ENCODE peak calls at places on chromosomes 11 and 22, in five cellular contexts. One of them, this sample, is unnamed. For H3K4me1, the result is how much of the 10 kb centered on the place peaks cover.

GRCh38 chr22:33865248-33865647 is 55.0 kb downstream of the LARGE1 start:
- DNase-seq in body of pancreas: no peak
- DNase-seq in heart left ventricle: no peak
- DNase-seq in adrenal gland: no peak
- DNase-seq in ovary: no peak
- DNase-seq in this sample: no peak

GRCh38 chr22:30208631-30209603 is 37.6 kb downstream of the LIF start:
- DNase-seq in body of pancreas: peak
- DNase-seq in heart left ventricle: peak
- DNase-seq in adrenal gland: peak
- DNase-seq in ovary: peak
- DNase-seq in this sample: peak

GRCh38 chr11:131186629-131187075 is 183.8 kb upstream of the NTM start:
- DNase-seq in body of pancreas: no peak
- DNase-seq in heart left ventricle: peak
- DNase-seq in adrenal gland: no peak
- DNase-seq in ovary: no peak
- DNase-seq in this sample: no peak

GRCh38 chr22:37674951-37675929 is at the start of gene LGALS1:
- DNase-seq in body of pancreas: peak
- DNase-seq in heart left ventricle: peak
- DNase-seq in adrenal gland: peak
- DNase-seq in ovary: peak
- DNase-seq in this sample: peak

GRCh38 chr22:48974443-48975251 is 853.0 kb downstream of the BRD1 start:
- DNase-seq in body of pancreas: no peak
- DNase-seq in heart left ventricle: no peak
- DNase-seq in adrenal gland: no peak
- DNase-seq in ovary: no peak
- DNase-seq in this sample: no peak

GRCh38 chr22:20488946-20489345 is 6.6 kb downstream of the KLHL22 start:
- DNase-seq in body of pancreas: no peak
- DNase-seq in heart left ventricle: no peak
- DNase-seq in adrenal gland: no peak
- DNase-seq in ovary: no peak
- DNase-seq in this sample: no peak

GRCh38 chr11:76978818-76979217 is 55.4 kb upstream of the B3GNT6 start:
- DNase-seq in body of pancreas: no peak
- DNase-seq in heart left ventricle: no peak
- DNase-seq in adrenal gland: no peak
- DNase-seq in ovary: no peak
- DNase-seq in this sample: no peak

GRCh38 chr11:85844439-85845051 is 10.6 kb upstream of the CCDC83 start:
- DNase-seq in body of pancreas: peak
- DNase-seq in heart left ventricle: no peak
- DNase-seq in adrenal gland: peak
- DNase-seq in ovary: no peak
- DNase-seq in this sample: no peak

GRCh38 chr11:107623183-107623582 is 32.2 kb downstream of the ELMOD1 start:
- DNase-seq in body of pancreas: no peak
- DNase-seq in heart left ventricle: no peak
- DNase-seq in adrenal gland: peak
- DNase-seq in ovary: no peak
- DNase-seq in this sample: no peak

GRCh38 chr22:24525416-24526037 is 29.4 kb downstream of the GUCD1 start:
- DNase-seq in body of pancreas: peak
- DNase-seq in heart left ventricle: peak
- DNase-seq in adrenal gland: peak
- DNase-seq in ovary: peak
- DNase-seq in this sample: peak

GRCh38 chr11:10400856-10401255 is 54.2 kb upstream of the AMPD3 start:
- DNase-seq in body of pancreas: no peak
- DNase-seq in heart left ventricle: no peak
- DNase-seq in adrenal gland: no peak
- DNase-seq in ovary: no peak
- DNase-seq in this sample: no peak

GRCh38 chr22:23183107-23183698 is 2.9 kb downstream of the BCR start:
- DNase-seq in body of pancreas: peak
- DNase-seq in heart left ventricle: peak
- DNase-seq in adrenal gland: peak
- DNase-seq in ovary: peak
- DNase-seq in this sample: peak

GRCh38 chr11:29518389-29519174 is 498.2 kb downstream of the KCNA4 start:
- DNase-seq in body of pancreas: no peak
- DNase-seq in heart left ventricle: no peak
- DNase-seq in adrenal gland: no peak
- DNase-seq in ovary: no peak
- DNase-seq in this sample: no peak

GRCh38 chr11:61567286-61568061 is 13.4 kb downstream of the SYT7 start:
- DNase-seq in body of pancreas: peak
- DNase-seq in heart left ventricle: peak
- DNase-seq in adrenal gland: peak
- DNase-seq in ovary: peak
- DNase-seq in this sample: peak

GRCh38 chr22:24875862-24876506 is 70.0 kb downstream of the SGSM1 start:
- DNase-seq in body of pancreas: no peak
- DNase-seq in heart left ventricle: no peak
- DNase-seq in adrenal gland: no peak
- DNase-seq in ovary: no peak
- DNase-seq in this sample: no peak

GRCh38 chr11:65711785-65712632 is at the start of gene KAT5:
- DNase-seq in body of pancreas: peak
- DNase-seq in heart left ventricle: peak
- DNase-seq in adrenal gland: peak
- DNase-seq in ovary: peak
- DNase-seq in this sample: peak

GRCh38 chr11:47355283-47356128 is 3.0 kb upstream of the MYBPC3 start:
- DNase-seq in body of pancreas: peak
- DNase-seq in heart left ventricle: peak
- DNase-seq in adrenal gland: peak
- DNase-seq in ovary: peak
- DNase-seq in this sample: peak

GRCh38 chr11:44608654-44609027 is 43.2 kb downstream of the CD82 start:
- DNase-seq in body of pancreas: no peak
- DNase-seq in heart left ventricle: no peak
- DNase-seq in adrenal gland: no peak
- DNase-seq in ovary: no peak
- DNase-seq in this sample: no peak

GRCh38 chr22:50031189-50032091 is 18.9 kb upstream of the IL17REL start:
- DNase-seq in body of pancreas: no peak
- DNase-seq in heart left ventricle: peak
- DNase-seq in adrenal gland: no peak
- DNase-seq in ovary: no peak
- DNase-seq in this sample: no peak

GRCh38 chr11:77776455-77776854 is 44.1 kb downstream of the RSF1 start:
- DNase-seq in body of pancreas: no peak
- DNase-seq in heart left ventricle: no peak
- DNase-seq in adrenal gland: no peak
- DNase-seq in ovary: no peak
- DNase-seq in this sample: no peak

GRCh38 chr22:29801796-29802195 is 34.6 kb downstream of the UQCR10 start:
- DNase-seq in body of pancreas: no peak
- DNase-seq in heart left ventricle: no peak
- DNase-seq in adrenal gland: no peak
- DNase-seq in ovary: no peak
- DNase-seq in this sample: no peak

DNA sequence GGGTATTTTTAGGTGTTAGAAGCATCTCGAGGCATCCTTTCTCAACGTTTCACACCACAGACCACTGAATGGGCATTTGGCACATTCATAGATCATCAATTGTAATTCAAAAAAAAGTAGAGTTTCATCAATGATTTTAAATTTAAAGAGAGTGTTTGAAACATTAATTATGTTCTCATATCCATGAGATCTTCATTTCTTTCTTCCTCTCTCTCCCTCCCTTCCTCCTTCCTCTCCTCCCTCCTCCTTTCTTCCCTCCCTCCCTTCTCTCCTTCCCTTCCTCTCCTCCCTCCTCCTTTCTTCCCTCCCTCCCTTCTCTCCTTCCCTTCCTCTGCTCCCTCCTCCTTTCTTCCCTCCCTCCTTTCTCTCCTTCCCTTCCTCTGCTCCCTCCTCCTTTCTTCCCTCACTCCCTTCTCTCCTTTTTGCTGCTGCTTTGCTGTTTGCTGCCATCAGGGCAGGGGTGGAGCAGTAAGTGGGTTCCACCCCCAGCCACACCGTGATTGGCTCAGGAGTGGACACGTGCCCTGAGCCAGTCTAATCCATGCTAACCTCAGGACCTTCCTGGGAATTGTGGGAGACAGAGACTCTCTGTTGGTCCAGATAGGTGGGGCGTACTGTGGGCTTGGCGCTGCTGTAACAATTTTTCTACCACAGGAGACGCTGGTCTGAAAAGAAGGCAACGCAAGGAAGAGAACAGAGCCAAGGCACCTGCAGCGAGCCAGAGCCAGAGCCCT is 33.8 kb upstream of the APOBEC3A start:
- DNase-seq in body of pancreas: peak
- DNase-seq in heart left ventricle: peak
- DNase-seq in adrenal gland: peak
- DNase-seq in ovary: peak
- DNase-seq in this sample: peak
- TF ChIP-seq POLR2A in body of pancreas: peak
- TF ChIP-seq POLR2A in heart left ventricle: no peak
- TF ChIP-seq POLR2A in adrenal gland: peak
- TF ChIP-seq POLR2A in ovary: no peak
- TF ChIP-seq POLR2A in this sample: peak

DNA sequence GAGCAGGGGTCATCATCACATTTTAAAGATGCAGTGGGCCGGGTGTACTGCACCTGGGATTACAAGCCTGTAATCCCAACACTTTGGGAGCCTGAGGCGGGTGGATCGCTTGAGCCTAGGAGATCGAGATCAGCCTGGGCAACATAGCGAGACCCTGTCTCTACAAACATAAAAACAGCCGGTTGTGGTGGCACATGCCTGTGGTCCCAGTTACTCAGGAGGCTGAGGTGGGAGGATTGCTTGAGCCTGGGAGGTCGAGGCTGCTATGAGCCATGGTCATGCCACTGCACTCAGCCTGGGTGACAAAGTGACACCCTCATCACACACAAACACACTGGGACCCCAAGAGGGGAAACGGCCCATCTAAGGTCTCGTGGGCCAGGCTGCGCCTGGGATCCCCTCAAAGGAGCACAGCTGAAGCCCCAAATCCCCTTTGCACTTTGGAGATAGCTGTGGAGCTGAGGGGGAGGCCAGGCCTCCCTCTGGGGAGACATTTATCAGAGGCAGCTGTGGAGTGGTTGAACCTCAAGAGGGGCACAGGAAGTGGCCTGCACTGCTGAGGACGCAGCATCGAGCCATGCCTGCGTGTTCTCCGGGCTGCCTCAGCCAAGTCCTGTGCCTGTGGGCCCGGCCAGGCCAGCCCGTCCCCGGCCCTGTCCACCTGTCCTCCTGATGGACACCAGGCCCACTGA is 27.5 kb downstream of the OSBPL5 start:
- DNase-seq in body of pancreas: no peak
- DNase-seq in heart left ventricle: peak
- DNase-seq in adrenal gland: no peak
- DNase-seq in ovary: peak
- DNase-seq in this sample: no peak
- H3K4me3 ChIP-seq in body of pancreas: no peak
- H3K4me3 ChIP-seq in heart left ventricle: no peak
- H3K4me3 ChIP-seq in adrenal gland: no peak
- H3K4me3 ChIP-seq in ovary: no peak
- H3K4me3 ChIP-seq in this sample: no peak

DNA sequence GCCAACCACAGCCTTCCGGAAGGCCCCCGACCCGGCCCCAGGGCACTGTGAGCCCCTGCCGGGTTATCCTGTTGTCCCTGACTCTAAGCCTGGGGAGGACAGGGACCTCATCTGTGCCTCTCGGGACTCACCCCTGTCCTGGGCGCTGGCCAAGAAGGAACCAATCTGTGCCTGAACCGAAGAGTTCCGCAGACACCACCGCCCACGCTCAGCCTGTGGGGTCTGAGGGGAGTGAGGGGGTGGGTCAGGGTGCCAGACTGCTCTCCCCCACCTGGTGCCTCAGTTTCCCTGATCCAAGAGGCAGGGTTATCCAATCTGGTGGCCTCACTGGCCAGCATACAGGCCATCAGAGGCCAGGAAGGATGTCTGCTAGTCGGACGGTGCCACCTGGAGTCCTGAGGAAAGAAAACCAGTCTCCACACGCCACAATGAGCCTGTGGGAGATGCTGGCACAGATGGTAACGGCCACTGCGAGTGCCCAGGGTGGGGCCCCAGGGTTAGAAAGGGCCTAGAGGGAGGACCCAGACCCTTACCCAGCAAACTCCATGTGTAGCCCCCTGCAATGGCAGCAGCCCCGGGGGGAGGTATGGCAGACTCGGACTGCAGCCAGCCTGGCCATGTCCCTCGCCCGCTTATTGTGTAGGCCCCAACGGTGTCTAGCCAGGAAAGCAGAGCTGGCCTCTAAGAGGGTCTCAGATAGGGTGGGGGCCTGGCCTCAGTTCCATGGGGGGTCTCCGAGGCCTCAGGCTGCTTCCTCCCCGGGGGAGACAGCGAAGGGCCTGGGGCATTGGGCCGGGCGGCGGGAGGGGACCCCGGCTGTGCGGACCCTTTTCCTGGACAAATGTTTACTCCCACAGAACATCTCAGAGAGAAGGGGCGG is 827 bp upstream of the TNNT3 start:
- DNase-seq in body of pancreas: no peak
- DNase-seq in heart left ventricle: peak
- DNase-seq in adrenal gland: no peak
- DNase-seq in ovary: peak
- DNase-seq in this sample: no peak
- H3K4me1 ChIP-seq in body of pancreas: under half
- H3K4me1 ChIP-seq in heart left ventricle: under half
- H3K4me1 ChIP-seq in adrenal gland: under half
- H3K4me1 ChIP-seq in ovary: under half
- H3K4me1 ChIP-seq in this sample: under half

GRCh38 chr11:80239217-80239616 is 798.4 kb upstream of the TENM4 start:
- DNase-seq in body of pancreas: no peak
- DNase-seq in heart left ventricle: no peak
- DNase-seq in adrenal gland: peak
- DNase-seq in ovary: peak
- DNase-seq in this sample: no peak
- TF ChIP-seq POLR2A in body of pancreas: no peak
- TF ChIP-seq POLR2A in heart left ventricle: no peak
- TF ChIP-seq POLR2A in adrenal gland: no peak
- TF ChIP-seq POLR2A in ovary: no peak
- TF ChIP-seq POLR2A in this sample: no peak

GRCh38 chr11:69818243-69819108 is 740 bp downstream of the FGF3 start:
- DNase-seq in body of pancreas: no peak
- DNase-seq in heart left ventricle: no peak
- DNase-seq in adrenal gland: no peak
- DNase-seq in ovary: no peak
- DNase-seq in this sample: no peak
- H3K4me3 ChIP-seq in body of pancreas: no peak
- H3K4me3 ChIP-seq in heart left ventricle: no peak
- H3K4me3 ChIP-seq in adrenal gland: no peak
- H3K4me3 ChIP-seq in ovary: no peak
- H3K4me3 ChIP-seq in this sample: no peak

This sample was measured in transverse colon.